ENCODE peak calls at places on chromosome 18, in six cellular contexts. Y, U, J, L, V and G are unnamed samples.

GRCh38 chr18:58037163-58037562 is 6.9 kb upstream of the NEDD4L start:
- DNase-seq in V (no peak), Y (no peak), L (no peak), U (no peak), J (no peak), G (no peak)

GRCh38 chr18:75009296-75009695 is 199.6 kb downstream of the PTGR3 start:
- DNase-seq in V (no peak), U (no peak), Y (no peak), J (no peak), L (no peak), G (no peak)

GRCh38 chr18:9275890-9276289 is 58.7 kb upstream of the TWSG1 start:
- DNase-seq in Y (no peak), L (no peak), U (no peak), V (no peak), J (no peak), G (no peak)

GRCh38 chr18:49456794-49457193 is 3.7 kb downstream of the DYM start:
- DNase-seq in V (no peak), J (no peak), U (no peak), L (peak), Y (no peak), G (no peak)

GRCh38 chr18:79926306-79926705 is 25.1 kb downstream of the SLC66A2 start:
- DNase-seq in V (no peak), L (no peak), U (no peak), Y (no peak), J (no peak), G (no peak)

GRCh38 chr18:58578835-58579560 is 49.9 kb downstream of the ALPK2 start:
- DNase-seq in L (peak), V (no peak), U (peak), J (no peak), Y (no peak), G (no peak)

GRCh38 chr18:59268722-59269562 is 4.3 kb downstream of the RAX start:
- DNase-seq in U (peak), J (no peak), V (no peak), Y (no peak), L (no peak), G (no peak)

GRCh38 chr18:8478166-8478967 is 130.9 kb upstream of the RAB12 start:
- DNase-seq in U (peak), L (peak), V (no peak), J (peak), Y (peak), G (no peak)

GRCh38 chr18:26286008-26286407 is 59.8 kb downstream of the TAF4B start:
- DNase-seq in Y (no peak), V (no peak), J (no peak), L (no peak), U (no peak), G (no peak)

GRCh38 chr18:5824370-5824984 is 70.8 kb downstream of the TMEM200C start:
- DNase-seq in V (no peak), Y (no peak), L (no peak), U (no peak), J (no peak), G (no peak)

GRCh38 chr18:68299906-68300305 is 415.0 kb downstream of the TMX3 start:
- DNase-seq in U (no peak), V (no peak), Y (no peak), L (no peak), J (no peak), G (no peak)

GRCh38 chr18:48868468-48869466 is 82.0 kb downstream of the SMAD7 start:
- DNase-seq in L (no peak), J (peak), U (no peak), Y (peak), V (no peak), G (no peak)

GRCh38 chr18:31100598-31101147 is 1.5 kb downstream of the DSC2 start:
- DNase-seq in J (no peak), Y (no peak), L (no peak), U (peak), V (no peak), G (no peak)

GRCh38 chr18:62767321-62767720 is 52.0 kb downstream of the PHLPP1 start:
- DNase-seq in J (no peak), V (peak), U (peak), Y (no peak), L (peak), G (no peak)

GRCh38 chr18:4836146-4836545 is 360.9 kb downstream of the AKAIN1 start:
- DNase-seq in U (no peak), Y (no peak), V (no peak), J (no peak), L (no peak), G (no peak)

GRCh38 chr18:43396266-43396665 is 119.0 kb upstream of the SYT4 start:
- DNase-seq in U (peak), Y (no peak), V (peak), J (no peak), L (no peak), G (no peak)

GRCh38 chr18:41071826-41072225 is 883.2 kb upstream of the PIK3C3 start:
- DNase-seq in Y (no peak), U (no peak), L (no peak), V (no peak), J (no peak), G (no peak)

GRCh38 chr18:48862116-48862515 is 88.6 kb downstream of the SMAD7 start:
- DNase-seq in Y (no peak), L (no peak), V (no peak), J (no peak), U (peak), G (no peak)

GRCh38 chr18:58117685-58118403 is 73.8 kb downstream of the NEDD4L start:
- DNase-seq in J (no peak), V (peak), L (peak), Y (no peak), U (peak), G (peak)

GRCh38 chr18:75264195-75264594 is 53.6 kb downstream of the TSHZ1 start:
- DNase-seq in J (no peak), L (no peak), V (no peak), U (no peak), Y (no peak), G (no peak)